ENCODE peak calls at places on chromosomes 7 and 10, in four cellular contexts. K, N, S and Z are unnamed samples.

GRCh38 chr7:46651070-46651469 is 730.0 kb upstream of the IGFBP3 start:
- DNase-seq in S (no peak), K (no peak), N (no peak), Z (no peak)

GRCh38 chr10:115417585-115418265 is 324.6 kb downstream of the ATRNL1 start:
- DNase-seq in N (no peak), S (peak; percentile 1), K (no peak), Z (no peak)

GRCh38 chr7:44489955-44490350 is 505 bp downstream of the NUDCD3 start:
- DNase-seq in K (no peak), N (peak; percentile 3), S (peak; percentile 9), Z (peak; percentile 4)

GRCh38 chr7:111827863-111828504 is 265.7 kb upstream of the IMMP2L start:
- DNase-seq in N (no peak), K (no peak), S (no peak), Z (no peak)

GRCh38 chr7:8639668-8640067 is 206.3 kb downstream of the NXPH1 start:
- DNase-seq in S (no peak), N (no peak), K (no peak), Z (no peak)

GRCh38 chr7:85287126-85287825 is 100.4 kb upstream of the SEMA3D start:
- DNase-seq in S (no peak), N (no peak), K (no peak), Z (no peak)

GRCh38 chr10:103761075-103761920 is 94.1 kb downstream of the SH3PXD2A start:
- DNase-seq in K (no peak), S (no peak), N (no peak), Z (no peak)

GRCh38 chr7:30202671-30203070 is 67.9 kb downstream of the MTURN start:
- DNase-seq in K (no peak), N (no peak), S (no peak), Z (no peak)

GRCh38 chr10:6894405-6894804 is 314.3 kb upstream of the PRKCQ start:
- DNase-seq in N (no peak), S (no peak), K (no peak), Z (no peak)

GRCh38 chr10:63348210-63348850 is 117.4 kb downstream of the JMJD1C start:
- DNase-seq in N (no peak), S (no peak), K (no peak), Z (no peak)

GRCh38 chr7:103680161-103681144 is 234.4 kb upstream of the SLC26A5 start:
- DNase-seq in N (no peak), K (no peak), S (no peak), Z (no peak)